ENCODE peak calls at places on chromosomes 3 and 15, in six cellular contexts. One of them, this sample, is unnamed.
A peak's percentile ranks its signal among the peaks of the same experiment; 100 is the strongest.

GRCh38 chr15:60301024-60301423 is 96.8 kb downstream of the ANXA2 start:
- DNase-seq in choroid plexus epithelial cell: no peak
- DNase-seq in thoracic aorta: no peak
- DNase-seq in fibroblast of lung: no peak
- DNase-seq in glutamatergic neuron: no peak
- DNase-seq in heart left ventricle: no peak
- DNase-seq in this sample: no peak

GRCh38 chr15:65374831-65375401 is 2.9 kb downstream of the IGDCC3 start:
- DNase-seq in choroid plexus epithelial cell: peak; percentile 24
- DNase-seq in thoracic aorta: no peak
- DNase-seq in fibroblast of lung: no peak
- DNase-seq in glutamatergic neuron: no peak
- DNase-seq in heart left ventricle: no peak
- DNase-seq in this sample: no peak

GRCh38 chr3:193801094-193801493 is 208.1 kb downstream of the OPA1 start:
- DNase-seq in choroid plexus epithelial cell: no peak
- DNase-seq in thoracic aorta: no peak
- DNase-seq in fibroblast of lung: no peak
- DNase-seq in glutamatergic neuron: no peak
- DNase-seq in heart left ventricle: no peak
- DNase-seq in this sample: no peak

GRCh38 chr3:11995061-11995460 is 9.1 kb upstream of the SYN2 start:
- DNase-seq in choroid plexus epithelial cell: no peak
- DNase-seq in thoracic aorta: no peak
- DNase-seq in fibroblast of lung: no peak
- DNase-seq in glutamatergic neuron: peak; percentile 54
- DNase-seq in heart left ventricle: no peak
- DNase-seq in this sample: no peak

GRCh38 chr15:28725556-28725955 is 13.3 kb upstream of the GOLGA8M start:
- DNase-seq in choroid plexus epithelial cell: no peak
- DNase-seq in thoracic aorta: no peak
- DNase-seq in fibroblast of lung: no peak
- DNase-seq in glutamatergic neuron: no peak
- DNase-seq in heart left ventricle: no peak
- DNase-seq in this sample: no peak

GRCh38 chr3:191393146-191393545 is 62.8 kb upstream of the UTS2B start:
- DNase-seq in choroid plexus epithelial cell: peak; percentile 57
- DNase-seq in thoracic aorta: no peak
- DNase-seq in fibroblast of lung: no peak
- DNase-seq in glutamatergic neuron: no peak
- DNase-seq in heart left ventricle: no peak
- DNase-seq in this sample: no peak

GRCh38 chr3:72336821-72337479 is 511.3 kb downstream of the SHQ1 start:
- DNase-seq in choroid plexus epithelial cell: peak; percentile 90
- DNase-seq in thoracic aorta: no peak
- DNase-seq in fibroblast of lung: peak; percentile 95
- DNase-seq in glutamatergic neuron: peak; percentile 71
- DNase-seq in heart left ventricle: peak; percentile 81
- DNase-seq in this sample: peak; percentile 96

GRCh38 chr3:130894873-130895330 is 1.0 kb downstream of the ATP2C1 start:
- DNase-seq in choroid plexus epithelial cell: peak; percentile 30
- DNase-seq in thoracic aorta: no peak
- DNase-seq in fibroblast of lung: peak; percentile 20
- DNase-seq in glutamatergic neuron: no peak
- DNase-seq in heart left ventricle: no peak
- DNase-seq in this sample: no peak

GRCh38 chr3:148648685-148649352 is 48.9 kb upstream of the AGTR1 start:
- DNase-seq in choroid plexus epithelial cell: peak; percentile 86
- DNase-seq in thoracic aorta: no peak
- DNase-seq in fibroblast of lung: peak; percentile 73
- DNase-seq in glutamatergic neuron: no peak
- DNase-seq in heart left ventricle: no peak
- DNase-seq in this sample: peak; percentile 44

GRCh38 chr15:70875001-70875782 is 17.0 kb downstream of the THAP10 start:
- DNase-seq in choroid plexus epithelial cell: peak; percentile 70
- DNase-seq in thoracic aorta: no peak
- DNase-seq in fibroblast of lung: peak; percentile 76
- DNase-seq in glutamatergic neuron: no peak
- DNase-seq in heart left ventricle: no peak
- DNase-seq in this sample: peak; percentile 40
- TF ChIP-seq CTCF in choroid plexus epithelial cell: peak; percentile 79
- TF ChIP-seq CTCF in thoracic aorta: peak; percentile 56
- TF ChIP-seq CTCF in fibroblast of lung: peak; percentile 70
- TF ChIP-seq CTCF in glutamatergic neuron: no peak
- TF ChIP-seq CTCF in heart left ventricle: peak; percentile 49
- TF ChIP-seq CTCF in this sample: peak; percentile 72

DNA sequence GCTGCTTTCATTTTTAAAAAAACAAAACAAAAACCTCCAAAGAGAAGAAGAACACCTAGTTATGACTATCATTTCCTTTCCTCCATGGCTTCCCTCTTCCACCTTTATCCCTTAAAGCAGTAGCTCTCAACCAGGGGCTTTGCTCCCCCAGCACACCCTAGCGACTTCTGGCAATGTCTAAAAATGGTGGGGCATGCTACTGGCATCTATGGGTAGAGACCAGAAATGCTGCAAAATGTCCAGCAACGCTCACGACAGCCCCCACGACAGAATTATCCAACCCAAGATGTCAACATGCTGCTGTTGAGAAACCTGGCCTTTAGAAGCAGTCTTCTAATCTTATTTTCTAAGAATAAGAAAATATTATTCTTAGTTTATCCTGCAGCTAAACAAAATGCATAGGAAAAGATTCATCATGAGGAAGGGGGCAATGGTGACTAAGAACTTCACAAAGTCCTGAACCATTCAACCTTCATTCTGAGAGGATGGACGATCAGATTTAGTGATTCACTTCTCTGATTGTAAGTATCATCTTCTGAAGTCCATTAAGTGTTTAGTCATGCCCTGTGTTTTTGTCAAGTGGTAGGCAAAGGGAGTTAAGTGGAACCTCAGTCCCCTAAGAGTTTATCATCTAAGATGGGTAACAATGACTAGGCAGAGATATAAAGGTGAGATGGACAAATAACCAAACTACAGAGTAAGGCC is 81.7 kb downstream of the CCNL1 start:
- DNase-seq in choroid plexus epithelial cell: no peak
- DNase-seq in thoracic aorta: no peak
- DNase-seq in fibroblast of lung: no peak
- DNase-seq in glutamatergic neuron: no peak
- DNase-seq in heart left ventricle: no peak
- DNase-seq in this sample: no peak
- TF ChIP-seq CTCF in choroid plexus epithelial cell: no peak
- TF ChIP-seq CTCF in thoracic aorta: no peak
- TF ChIP-seq CTCF in fibroblast of lung: no peak
- TF ChIP-seq CTCF in glutamatergic neuron: no peak
- TF ChIP-seq CTCF in heart left ventricle: no peak
- TF ChIP-seq CTCF in this sample: no peak

DNA sequence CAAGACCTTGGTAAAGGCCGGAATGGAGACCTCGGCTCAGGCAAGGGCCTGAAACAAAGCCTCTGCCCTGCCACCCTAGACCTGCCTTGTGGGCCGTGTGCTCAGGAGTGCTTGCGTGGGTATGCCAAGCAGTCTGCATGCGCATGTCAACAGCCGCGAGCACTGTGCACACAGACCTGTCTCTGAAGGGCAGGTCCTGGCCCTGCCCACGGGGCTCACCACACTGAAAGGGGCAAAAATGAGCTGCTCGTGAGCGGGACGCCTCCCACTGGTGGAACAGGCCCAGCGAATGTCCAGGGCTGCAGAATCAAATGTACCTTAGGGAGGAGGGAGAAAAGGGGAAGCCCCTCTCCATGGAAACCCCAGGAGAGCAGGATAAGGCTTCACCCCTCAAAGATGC is 44.3 kb upstream of the FGD5 start:
- DNase-seq in choroid plexus epithelial cell: no peak
- DNase-seq in thoracic aorta: no peak
- DNase-seq in fibroblast of lung: no peak
- DNase-seq in glutamatergic neuron: no peak
- DNase-seq in heart left ventricle: no peak
- DNase-seq in this sample: no peak
- TF ChIP-seq CTCF in choroid plexus epithelial cell: no peak
- TF ChIP-seq CTCF in thoracic aorta: no peak
- TF ChIP-seq CTCF in fibroblast of lung: no peak
- TF ChIP-seq CTCF in glutamatergic neuron: no peak
- TF ChIP-seq CTCF in heart left ventricle: no peak
- TF ChIP-seq CTCF in this sample: no peak

DNA sequence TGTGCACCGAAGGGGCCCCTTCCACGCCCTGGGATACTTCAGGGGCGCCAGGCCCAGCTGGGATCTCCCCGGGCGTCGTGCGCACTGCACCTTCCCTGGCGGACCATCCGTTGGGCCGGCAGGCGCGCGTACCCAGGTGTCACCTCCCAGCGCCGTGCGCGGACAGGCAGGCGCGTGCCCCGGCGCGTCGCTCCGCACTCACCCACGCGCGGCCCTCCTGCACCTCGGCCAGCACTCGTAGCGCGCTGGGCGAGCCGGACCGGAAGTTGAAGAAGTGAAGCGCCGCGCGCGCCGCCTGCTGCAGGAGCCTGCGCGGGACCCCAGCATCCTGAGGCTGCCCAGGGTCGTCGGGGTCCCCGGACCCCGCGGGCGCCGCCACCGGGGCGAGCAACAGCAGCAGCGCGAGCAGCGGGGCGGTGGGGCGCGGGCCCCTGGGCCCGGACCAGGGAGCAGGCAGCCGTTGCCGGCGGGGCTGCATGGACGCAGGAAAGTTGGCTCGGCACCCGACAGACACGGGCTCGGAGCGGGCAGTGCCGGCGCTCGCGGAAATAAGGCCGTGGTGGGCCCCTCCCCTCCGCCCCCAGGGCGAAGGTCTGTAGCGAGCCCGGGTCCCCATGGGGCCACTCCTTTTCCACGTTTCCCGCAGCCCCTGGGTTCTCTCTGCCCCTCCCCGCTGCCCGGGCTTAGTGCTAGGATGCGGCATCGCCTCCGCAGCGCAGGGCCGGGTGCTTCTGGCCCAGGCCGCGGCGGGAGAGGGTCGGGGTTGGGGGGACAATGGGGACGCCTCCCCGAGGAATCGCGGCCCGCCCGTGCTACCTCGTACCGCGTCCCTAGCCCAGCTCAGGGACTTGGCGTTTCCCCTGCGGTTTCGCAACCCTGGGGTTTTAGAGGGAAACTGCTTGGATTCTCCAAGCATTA is at the start of gene RARRES1:
- DNase-seq in choroid plexus epithelial cell: peak; percentile 68
- DNase-seq in thoracic aorta: no peak
- DNase-seq in fibroblast of lung: peak; percentile 71
- DNase-seq in glutamatergic neuron: peak; percentile 65
- DNase-seq in heart left ventricle: peak; percentile 71
- DNase-seq in this sample: peak; percentile 50
- TF ChIP-seq CTCF in choroid plexus epithelial cell: no peak
- TF ChIP-seq CTCF in thoracic aorta: no peak
- TF ChIP-seq CTCF in fibroblast of lung: no peak
- TF ChIP-seq CTCF in glutamatergic neuron: no peak
- TF ChIP-seq CTCF in heart left ventricle: no peak
- TF ChIP-seq CTCF in this sample: no peak

GRCh38 chr3:127473244-127474024 is 117.1 kb downstream of the TPRA1 start:
- DNase-seq in choroid plexus epithelial cell: no peak
- DNase-seq in thoracic aorta: no peak
- DNase-seq in fibroblast of lung: no peak
- DNase-seq in glutamatergic neuron: peak; percentile 30
- DNase-seq in heart left ventricle: no peak
- DNase-seq in this sample: peak; percentile 41
- TF ChIP-seq CTCF in choroid plexus epithelial cell: peak; percentile 21
- TF ChIP-seq CTCF in thoracic aorta: no peak
- TF ChIP-seq CTCF in fibroblast of lung: no peak
- TF ChIP-seq CTCF in glutamatergic neuron: peak; percentile 47
- TF ChIP-seq CTCF in heart left ventricle: no peak
- TF ChIP-seq CTCF in this sample: peak; percentile 37

GRCh38 chr3:76684946-76685345 is 355.0 kb upstream of the ROBO2 start:
- DNase-seq in choroid plexus epithelial cell: no peak
- DNase-seq in thoracic aorta: no peak
- DNase-seq in fibroblast of lung: no peak
- DNase-seq in glutamatergic neuron: no peak
- DNase-seq in heart left ventricle: no peak
- DNase-seq in this sample: no peak

GRCh38 chr3:76683256-76683655 is 356.6 kb upstream of the ROBO2 start:
- DNase-seq in choroid plexus epithelial cell: no peak
- DNase-seq in thoracic aorta: no peak
- DNase-seq in fibroblast of lung: no peak
- DNase-seq in glutamatergic neuron: no peak
- DNase-seq in heart left ventricle: no peak
- DNase-seq in this sample: no peak

DNA sequence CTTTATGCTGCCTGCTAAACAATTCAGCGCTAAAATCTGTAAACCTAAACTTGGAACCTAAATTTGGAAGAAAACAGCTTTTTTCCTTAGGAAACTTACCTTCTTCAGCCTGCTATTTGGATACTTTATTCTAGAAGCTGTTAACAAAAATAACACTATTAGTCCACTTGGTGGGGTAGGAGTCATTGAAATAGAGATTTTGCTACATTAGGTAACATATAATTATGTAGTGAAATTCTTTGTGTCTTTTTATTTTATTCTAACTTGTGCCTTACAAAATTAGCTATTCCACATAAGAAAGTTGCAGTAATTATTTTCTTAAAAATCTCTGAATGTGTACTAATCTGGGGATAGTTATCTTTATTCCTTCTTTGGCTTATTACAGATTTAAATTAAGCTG is 360.4 kb upstream of the ROBO2 start:
- DNase-seq in choroid plexus epithelial cell: peak; percentile 28
- DNase-seq in thoracic aorta: no peak
- DNase-seq in fibroblast of lung: peak; percentile 13
- DNase-seq in glutamatergic neuron: no peak
- DNase-seq in heart left ventricle: no peak
- DNase-seq in this sample: no peak
- TF ChIP-seq CTCF in choroid plexus epithelial cell: peak; percentile 17
- TF ChIP-seq CTCF in thoracic aorta: no peak
- TF ChIP-seq CTCF in fibroblast of lung: peak; percentile 12
- TF ChIP-seq CTCF in glutamatergic neuron: no peak
- TF ChIP-seq CTCF in heart left ventricle: no peak
- TF ChIP-seq CTCF in this sample: no peak

GRCh38 chr15:70605606-70606410 is 157.6 kb downstream of the UACA start:
- DNase-seq in choroid plexus epithelial cell: peak; percentile 84
- DNase-seq in thoracic aorta: no peak
- DNase-seq in fibroblast of lung: peak; percentile 90
- DNase-seq in glutamatergic neuron: no peak
- DNase-seq in heart left ventricle: peak; percentile 88
- DNase-seq in this sample: peak; percentile 92

GRCh38 chr15:70608156-70608555 is 155.2 kb downstream of the UACA start:
- DNase-seq in choroid plexus epithelial cell: peak; percentile 77
- DNase-seq in thoracic aorta: no peak
- DNase-seq in fibroblast of lung: peak; percentile 69
- DNase-seq in glutamatergic neuron: no peak
- DNase-seq in heart left ventricle: peak; percentile 35
- DNase-seq in this sample: no peak

GRCh38 chr15:70602281-70602680 is 161.1 kb downstream of the UACA start:
- DNase-seq in choroid plexus epithelial cell: no peak
- DNase-seq in thoracic aorta: no peak
- DNase-seq in fibroblast of lung: no peak
- DNase-seq in glutamatergic neuron: no peak
- DNase-seq in heart left ventricle: no peak
- DNase-seq in this sample: no peak

GRCh38 chr15:70602834-70603560 is 160.4 kb downstream of the UACA start:
- DNase-seq in choroid plexus epithelial cell: no peak
- DNase-seq in thoracic aorta: no peak
- DNase-seq in fibroblast of lung: no peak
- DNase-seq in glutamatergic neuron: no peak
- DNase-seq in heart left ventricle: no peak
- DNase-seq in this sample: no peak

GRCh38 chr15:70604671-70605070 is 158.7 kb downstream of the UACA start:
- DNase-seq in choroid plexus epithelial cell: peak; percentile 57
- DNase-seq in thoracic aorta: no peak
- DNase-seq in fibroblast of lung: no peak
- DNase-seq in glutamatergic neuron: no peak
- DNase-seq in heart left ventricle: no peak
- DNase-seq in this sample: peak; percentile 35
- TF ChIP-seq CTCF in choroid plexus epithelial cell: peak; percentile 43
- TF ChIP-seq CTCF in thoracic aorta: peak; percentile 7
- TF ChIP-seq CTCF in fibroblast of lung: peak; percentile 24
- TF ChIP-seq CTCF in glutamatergic neuron: no peak
- TF ChIP-seq CTCF in heart left ventricle: no peak
- TF ChIP-seq CTCF in this sample: no peak

GRCh38 chr3:163779396-163780344 is 1298.6 kb downstream of the SI start:
- DNase-seq in choroid plexus epithelial cell: no peak
- DNase-seq in thoracic aorta: no peak
- DNase-seq in fibroblast of lung: no peak
- DNase-seq in glutamatergic neuron: no peak
- DNase-seq in heart left ventricle: no peak
- DNase-seq in this sample: no peak
- TF ChIP-seq CTCF in choroid plexus epithelial cell: no peak
- TF ChIP-seq CTCF in thoracic aorta: no peak
- TF ChIP-seq CTCF in fibroblast of lung: no peak
- TF ChIP-seq CTCF in glutamatergic neuron: no peak
- TF ChIP-seq CTCF in heart left ventricle: no peak
- TF ChIP-seq CTCF in this sample: no peak